ENCODE peak calls at places on chromosomes 13 and 19, in seven cellular contexts. C is H9, I is neuronal stem cell, U is IMR-90, L is H1, Y is mesendoderm, H is mesenchymal stem cell. O is an unnamed sample.

GRCh38 chr19:19275166-19275565 is 2.1 kb upstream of the TM6SF2 start:
- DNase-seq in H (no peak), L (no peak), U (no peak), C (no peak), I (no peak), Y (no peak), O (no peak)

GRCh38 chr19:48501446-48501960 is 10.1 kb downstream of the LMTK3 start:
- DNase-seq in H (no peak), Y (peak), L (peak), C (peak), U (no peak), I (no peak), O (peak)

GRCh38 chr19:33535176-33535575 is 13.6 kb upstream of the PEPD start:
- DNase-seq in H (no peak), U (peak), L (no peak), I (no peak), C (no peak), Y (no peak), O (no peak)

GRCh38 chr13:94382520-94382919 is 97.0 kb downstream of the DCT start:
- DNase-seq in H (no peak), C (no peak), U (no peak), I (no peak), L (no peak), Y (no peak), O (no peak)

GRCh38 chr19:9323557-9323918 is 441 bp upstream of the ZNF559 start:
- DNase-seq in Y (peak), H (no peak), C (peak), U (peak), L (no peak), I (no peak), O (peak)

GRCh38 chr13:21668665-21669599 is 1.9 kb upstream of the FGF9 start:
- DNase-seq in U (peak), L (peak), Y (peak), H (peak), I (peak), C (peak), O (no peak)

GRCh38 chr19:13961826-13962737 is 9.8 kb downstream of the DCAF15 start:
- DNase-seq in C (peak), Y (peak), H (peak), I (no peak), L (peak), U (peak), O (no peak)

GRCh38 chr19:30322641-30323320 is 49.4 kb upstream of the ZNF536 start:
- DNase-seq in H (no peak), L (no peak), Y (no peak), I (no peak), U (no peak), C (peak), O (no peak)

GRCh38 chr19:589693-590395 is at the start of gene HCN2:
- DNase-seq in L (no peak), C (no peak), I (no peak), Y (no peak), U (no peak), H (no peak), O (no peak)

GRCh38 chr13:29503041-29503837 is 92.2 kb downstream of the SLC7A1 start:
- DNase-seq in C (peak), U (peak), L (peak), H (peak), Y (peak), I (no peak), O (peak)

GRCh38 chr13:36839281-36839680 is 20.3 kb downstream of the RFXAP start:
- DNase-seq in C (no peak), H (no peak), Y (peak), U (no peak), L (no peak), I (no peak), O (peak)

GRCh38 chr19:24032651-24033050 is 54.3 kb upstream of the ZNF254 start:
- DNase-seq in I (no peak), H (no peak), L (no peak), C (no peak), Y (no peak), U (no peak), O (no peak)

GRCh38 chr19:48638831-48639381 is 1.7 kb upstream of the DBP start:
- DNase-seq in U (no peak), C (peak), Y (no peak), I (no peak), L (peak), H (no peak), O (no peak)

GRCh38 chr13:43195551-43195950 is 172.2 kb downstream of the DNAJC15 start:
- DNase-seq in C (no peak), I (no peak), L (no peak), U (no peak), H (no peak), Y (no peak), O (no peak)

GRCh38 chr19:37563518-37563917 is 31.1 kb downstream of the ZNF571 start:
- DNase-seq in U (no peak), C (no peak), Y (no peak), L (no peak), I (no peak), H (no peak), O (no peak)

GRCh38 chr13:41554626-41555386 is 97.5 kb downstream of the RGCC start:
- DNase-seq in L (no peak), H (no peak), Y (no peak), U (no peak), C (no peak), I (no peak), O (no peak)

GRCh38 chr13:99864627-99864990 is 107.0 kb downstream of the ZIC5 start:
- DNase-seq in Y (no peak), H (no peak), I (no peak), U (no peak), L (no peak), C (no peak), O (no peak)

GRCh38 chr19:32200312-32201038 is 144.9 kb upstream of the ZNF507 start:
- DNase-seq in I (no peak), L (peak), Y (no peak), H (no peak), U (no peak), C (no peak), O (no peak)

GRCh38 chr19:42069619-42070293 is at the start of gene GRIK5:
- DNase-seq in U (no peak), H (no peak), Y (peak), C (peak), I (no peak), L (peak), O (no peak)

GRCh38 chr13:111317571-111318360 is 2.7 kb upstream of the TEX29 start:
- DNase-seq in C (no peak), H (no peak), I (no peak), U (no peak), Y (no peak), L (no peak), O (no peak)

GRCh38 chr13:35566340-35566739 is 89.9 kb upstream of the MAB21L1 start:
- DNase-seq in H (no peak), Y (no peak), I (no peak), U (no peak), L (no peak), C (no peak), O (no peak)

GRCh38 chr19:18291019-18291524 is 9.7 kb upstream of the JUND start:
- DNase-seq in U (no peak), Y (no peak), I (no peak), C (no peak), H (no peak), L (no peak), O (no peak)

GRCh38 chr13:113528798-113529180 is 38.3 kb upstream of the DCUN1D2 start:
- DNase-seq in H (no peak), U (no peak), Y (no peak), L (no peak), I (no peak), C (no peak), O (no peak)
- H3K27ac ChIP-seq in H (no peak), U (no peak), Y (no peak), L (no peak), I (no peak), C (no peak), O (no peak)

DNA sequence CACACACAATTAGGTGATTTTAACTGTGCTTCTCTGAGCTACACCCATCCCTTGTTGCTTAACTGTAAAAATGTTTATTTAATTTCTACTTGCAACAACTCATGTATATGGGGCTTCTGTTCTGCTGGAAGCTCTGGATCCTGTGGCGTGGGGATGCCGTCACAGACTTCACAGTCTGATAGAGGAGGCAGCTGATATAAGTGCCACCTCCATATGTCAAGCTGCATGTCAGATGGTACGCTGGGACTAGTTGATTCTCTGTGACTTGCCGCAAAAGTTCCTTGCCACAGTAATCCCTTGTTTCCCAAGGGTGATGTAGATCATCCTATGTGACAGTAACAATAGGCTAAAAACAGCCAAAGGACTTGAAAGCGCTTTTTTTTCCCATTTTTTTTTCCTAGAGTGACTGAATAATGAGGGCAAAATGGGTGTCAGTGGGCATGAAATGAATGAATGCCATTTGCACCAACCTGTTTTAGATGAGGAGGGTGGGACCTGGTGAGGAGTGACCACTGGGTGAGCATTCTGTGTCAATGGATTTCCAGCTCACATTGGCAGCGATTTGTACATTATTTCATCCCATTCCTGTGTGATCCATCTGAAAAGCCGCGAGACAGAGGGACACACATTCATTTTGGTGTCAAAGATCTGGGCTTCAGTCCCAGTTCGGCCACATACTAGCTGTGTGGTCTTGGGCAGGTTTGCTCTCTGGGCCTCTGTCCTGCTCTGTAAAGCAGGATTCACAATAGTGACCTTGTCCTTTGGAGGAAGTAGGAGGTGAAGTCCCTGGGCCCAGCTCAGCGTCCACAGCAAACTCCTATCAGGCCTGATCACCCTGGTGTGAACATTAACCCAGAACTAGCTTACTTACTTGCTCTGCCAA is 88.8 kb upstream of the RNF113B start:
- DNase-seq in L (no peak), U (peak), H (peak), I (no peak), C (no peak), Y (no peak), O (no peak)
- H2BK5ac ChIP-seq in L (no peak), U (peak), H (no peak), I (no peak), C (no peak), Y (no peak), O (peak)

GRCh38 chr19:11576186-11576585 is 1.3 kb downstream of the ACP5 start:
- DNase-seq in C (no peak), Y (no peak), I (no peak), U (no peak), L (no peak), H (no peak), O (no peak)

GRCh38 chr19:11574689-11575088 is 2.8 kb downstream of the ACP5 start:
- DNase-seq in I (no peak), C (no peak), H (no peak), L (no peak), Y (no peak), U (no peak), O (no peak)

GRCh38 chr19:11578342-11579142 is 1.1 kb upstream of the ACP5 start:
- DNase-seq in I (no peak), H (peak), U (no peak), L (peak), Y (peak), C (peak), O (peak)

GRCh38 chr19:11580665-11581418 is 3.4 kb upstream of the ACP5 start:
- DNase-seq in I (no peak), H (peak), Y (no peak), L (no peak), C (no peak), U (peak), O (no peak)

GRCh38 chr19:11577451-11578341 is at the start of gene ACP5:
- DNase-seq in U (no peak), H (peak), L (peak), Y (peak), C (no peak), I (no peak), O (no peak)
- H3K9ac ChIP-seq in U (no peak), H (no peak), L (no peak), Y (peak), C (no peak), I (peak), O (no peak)

DNA sequence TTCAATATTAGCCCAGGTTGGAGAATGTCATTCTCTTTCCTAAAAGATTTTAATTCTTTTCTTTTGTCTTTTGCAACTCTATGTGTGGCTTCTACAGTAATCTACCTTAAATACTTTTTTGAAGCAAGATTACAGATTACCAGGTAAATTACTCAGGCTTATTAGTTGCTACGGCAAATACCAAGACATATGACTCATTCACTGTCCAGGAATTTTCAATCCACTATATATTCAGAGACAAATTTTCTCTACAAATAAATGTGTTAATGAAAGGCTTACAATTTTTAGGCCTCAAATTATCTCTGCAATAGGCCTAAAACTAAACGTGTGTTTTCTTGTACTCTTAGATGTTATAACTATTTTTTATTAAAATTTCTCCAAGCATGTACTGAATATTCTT is 631.3 kb downstream of the DIAPH3 start:
- DNase-seq in L (no peak), C (no peak), H (no peak), U (no peak), I (no peak), Y (peak), O (no peak)
- H3K27ac ChIP-seq in L (no peak), C (no peak), H (no peak), U (no peak), I (no peak), Y (no peak), O (no peak)

GRCh38 chr13:44698076-44698475 is 121.9 kb upstream of the TSC22D1 start:
- DNase-seq in I (peak), C (no peak), L (no peak), U (no peak), H (no peak), Y (no peak), O (no peak)

DNA sequence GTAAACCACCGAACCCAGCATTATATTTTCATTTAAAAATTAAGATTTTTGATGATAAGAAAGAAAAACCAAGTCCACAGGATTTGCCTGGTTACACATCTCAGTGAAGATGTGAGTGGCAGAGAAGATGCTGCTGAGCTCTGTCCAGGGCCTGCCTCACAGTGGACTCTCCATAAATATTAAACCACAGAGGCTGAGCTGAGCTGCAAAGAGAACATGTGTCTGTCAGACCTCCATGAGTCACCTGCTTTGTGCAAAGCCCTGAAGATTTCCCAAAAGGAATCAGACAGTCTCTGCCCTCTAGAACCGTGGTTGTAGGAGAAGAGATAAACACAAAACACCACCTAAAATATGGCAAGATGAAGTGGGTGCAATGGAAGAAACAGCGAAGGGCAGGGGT is 127.2 kb upstream of the TSC22D1 start:
- DNase-seq in Y (no peak), H (peak), L (no peak), I (no peak), C (no peak), U (peak), O (no peak)
- H2BK5ac ChIP-seq in Y (no peak), H (no peak), L (no peak), I (no peak), C (no peak), U (peak), O (no peak)

GRCh38 chr19:35693422-35693821 is 10.9 kb upstream of the ZBTB32 start:
- DNase-seq in I (no peak), C (no peak), U (no peak), H (no peak), L (no peak), Y (no peak), O (no peak)

GRCh38 chr19:35689836-35690235 is 14.5 kb upstream of the ZBTB32 start:
- DNase-seq in L (no peak), U (no peak), H (no peak), I (no peak), C (no peak), Y (no peak), O (peak)

GRCh38 chr19:35695895-35696422 is 8.4 kb upstream of the ZBTB32 start:
- DNase-seq in L (no peak), C (no peak), Y (no peak), I (no peak), U (no peak), H (no peak), O (no peak)

GRCh38 chr19:35693835-35694599 is 10.3 kb upstream of the ZBTB32 start:
- DNase-seq in I (peak), U (peak), Y (peak), L (peak), H (peak), C (peak), O (peak)

GRCh38 chr19:35692010-35692409 is 12.3 kb upstream of the ZBTB32 start:
- DNase-seq in H (no peak), U (no peak), I (no peak), Y (no peak), L (no peak), C (no peak), O (no peak)
- H3K9ac ChIP-seq in H (no peak), U (no peak), I (no peak), Y (no peak), L (no peak), C (no peak), O (no peak)